ENCODE peak calls at places on chromosomes 7 and 10, in six cellular contexts. K is activated CD4-positive, alpha-beta T cell treated with anti-CD3 and anti-CD28 coated beads for 4 hours; M is stimulated activated effector memory CD8-positive, alpha-beta T cell treated with anti-CD3 and anti-CD28 coated beads, Interleukin-12 subunit alpha, Interleukin-12 subunit beta, amount 100 ng/mL, for 72 hours; X is GM23248; H is vagina; B is T1000. I is an unnamed sample.

GRCh38 chr10:79367421-79368189 is 20.3 kb downstream of the PPIF start:
- DNase-seq in M (no peak), H (no peak), B (no peak), X (peak), K (no peak), I (no peak)

GRCh38 chr7:155811560-155811894 is 736 bp downstream of the SHH start:
- DNase-seq in X (no peak), H (no peak), M (no peak), B (no peak), K (no peak), I (no peak)

GRCh38 chr10:79260803-79261740 is 86.2 kb upstream of the PPIF start:
- DNase-seq in M (no peak), H (no peak), K (no peak), B (no peak), X (no peak), I (peak)

GRCh38 chr7:73864981-73865711 is 4.2 kb downstream of the TMEM270 start:
- DNase-seq in X (no peak), H (no peak), K (no peak), B (no peak), M (no peak), I (no peak)

GRCh38 chr7:128396357-128396756 is 13.4 kb downstream of the IMPDH1 start:
- DNase-seq in X (no peak), M (no peak), K (no peak), H (no peak), B (no peak), I (no peak)

GRCh38 chr7:47518827-47519226 is 63.1 kb downstream of the TNS3 start:
- DNase-seq in B (no peak), H (no peak), M (no peak), X (peak), K (no peak), I (no peak)

GRCh38 chr7:135682191-135682590 is 19.9 kb downstream of the STMP1 start:
- DNase-seq in X (peak), H (no peak), B (no peak), M (no peak), K (no peak), I (no peak)

GRCh38 chr10:70603439-70603778 is 868 bp upstream of the PRF1 start:
- DNase-seq in B (no peak), H (no peak), M (peak), K (no peak), X (no peak), I (no peak)

GRCh38 chr10:62384057-62384446 is 9.9 kb downstream of the ZNF365 start:
- DNase-seq in H (no peak), M (peak), B (peak), X (peak), K (peak), I (no peak)

GRCh38 chr7:55558962-55559920 is 13.1 kb downstream of the VOPP1 start:
- DNase-seq in B (no peak), H (no peak), K (no peak), M (no peak), X (no peak), I (no peak)

GRCh38 chr10:109931153-109931552 is 7.8 kb upstream of the XPNPEP1 start:
- DNase-seq in M (no peak), B (no peak), X (peak), K (no peak), H (no peak), I (no peak)

GRCh38 chr10:133058267-133059092 is 29.2 kb upstream of the ADGRA1 start:
- DNase-seq in K (no peak), X (peak), H (no peak), B (no peak), M (no peak), I (no peak)

GRCh38 chr7:155961241-155962190 is 149.3 kb upstream of the SHH start:
- DNase-seq in K (no peak), M (no peak), H (no peak), B (peak), X (no peak), I (peak)

GRCh38 chr10:112953760-112954159 is 3.7 kb downstream of the TCF7L2 start:
- DNase-seq in B (no peak), M (no peak), H (no peak), K (no peak), X (peak), I (no peak)

GRCh38 chr10:86955501-86956194 is 1.8 kb downstream of the MMRN2 start:
- DNase-seq in B (no peak), H (no peak), X (no peak), K (no peak), M (no peak), I (no peak)

GRCh38 chr10:21173433-21173963 is 276.4 kb upstream of the NEBL start:
- DNase-seq in H (no peak), X (no peak), K (no peak), M (no peak), B (no peak), I (no peak)

GRCh38 chr10:42850931-42851330 is 68.3 kb downstream of the BMS1 start:
- DNase-seq in K (no peak), M (no peak), X (no peak), B (no peak), H (no peak), I (no peak)

GRCh38 chr7:43083091-43083490 is 29.4 kb upstream of the HECW1 start:
- DNase-seq in B (no peak), M (no peak), H (no peak), X (peak), K (no peak), I (no peak)

GRCh38 chr7:102814025-102814471 is 65.2 kb downstream of the FAM185A start:
- DNase-seq in B (no peak), K (no peak), X (peak), H (no peak), M (no peak), I (no peak)